ENCODE peak calls at places on chromosomes 11 and 22, in eight cellular contexts. E is AG09309, D is NT2/D1, P is OCI-LY7, O is IMR-90, M is AG10803, C is left ventricle myocardium inferior, L is lung. Q is an unnamed sample.

GRCh38 chr11:119320593-119321524 is 3.9 kb upstream of the MCAM start:
- DNase-seq in D (no peak), P (peak), C (peak), O (peak), L (peak), M (peak), E (no peak), Q (peak)

GRCh38 chr22:19419464-19420178 is 11.9 kb downstream of the HIRA start:
- DNase-seq in E (no peak), O (peak), D (no peak), M (no peak), L (no peak), P (peak), C (no peak), Q (no peak)

GRCh38 chr11:6604081-6604626 is 580 bp downstream of the ILK start:
- DNase-seq in M (peak), E (peak), C (no peak), D (no peak), L (peak), O (peak), P (peak), Q (no peak)

GRCh38 chr11:72807021-72807693 is 7.1 kb upstream of the ATG16L2 start:
- DNase-seq in P (no peak), O (peak), C (no peak), M (peak), D (no peak), E (no peak), L (no peak), Q (no peak)

GRCh38 chr11:92152245-92152644 is 72.4 kb upstream of the FAT3 start:
- DNase-seq in O (no peak), D (peak), C (no peak), L (no peak), P (no peak), E (no peak), M (peak), Q (no peak)

GRCh38 chr22:35883028-35883620 is 145.5 kb downstream of the RBFOX2 start:
- DNase-seq in C (no peak), L (no peak), E (no peak), M (peak), P (peak), D (no peak), O (peak), Q (no peak)

GRCh38 chr11:112523477-112523876 is 262.8 kb upstream of the PLET1 start:
- DNase-seq in L (no peak), O (no peak), M (peak), E (no peak), P (no peak), C (peak), D (no peak), Q (peak)

GRCh38 chr22:46830001-46830715 is 67.7 kb downstream of the TBC1D22A start:
- DNase-seq in D (no peak), C (peak), E (no peak), P (no peak), M (peak), L (no peak), O (peak), Q (peak)

GRCh38 chr11:18765554-18765953 is 26.0 kb downstream of the PTPN5 start:
- DNase-seq in M (no peak), O (peak), D (no peak), E (no peak), P (no peak), C (no peak), L (no peak), Q (no peak)

GRCh38 chr11:117187428-117187798 is 8.9 kb downstream of the SIDT2 start:
- DNase-seq in E (no peak), O (no peak), D (no peak), M (no peak), C (no peak), L (no peak), P (no peak), Q (no peak)

GRCh38 chr22:23062616-23063538 is 7.4 kb upstream of the GNAZ start:
- DNase-seq in C (no peak), L (no peak), E (no peak), D (no peak), O (no peak), M (no peak), P (no peak), Q (peak)

GRCh38 chr11:112734207-112734606 is 227.0 kb upstream of the NCAM1 start:
- DNase-seq in E (no peak), M (peak), L (no peak), O (peak), D (peak), P (no peak), C (no peak), Q (no peak)

GRCh38 chr11:69799582-69799981 is 19.6 kb downstream of the FGF3 start:
- DNase-seq in P (peak), L (no peak), M (no peak), C (no peak), O (peak), E (no peak), D (peak), Q (no peak)

GRCh38 chr11:68269414-68270081 is 2.2 kb downstream of the C11orf24 start:
- DNase-seq in O (peak), M (peak), D (no peak), L (no peak), P (no peak), C (no peak), E (peak), Q (no peak)

GRCh38 chr11:122659676-122660571 is 4.4 kb downstream of the UBASH3B start:
- DNase-seq in L (no peak), C (no peak), D (no peak), P (no peak), E (no peak), M (no peak), O (no peak), Q (no peak)

GRCh38 chr11:45660717-45661416 is 4.6 kb downstream of the CHST1 start:
- DNase-seq in M (no peak), L (no peak), D (no peak), O (no peak), P (no peak), E (no peak), C (no peak), Q (no peak)

GRCh38 chr11:109752212-109752825 is 330.3 kb downstream of the C11orf87 start:
- DNase-seq in P (no peak), M (peak), L (no peak), C (no peak), E (no peak), D (no peak), O (no peak), Q (no peak)

GRCh38 chr22:44583076-44583760 is 85.2 kb upstream of the RTL6 start:
- DNase-seq in C (peak), P (no peak), E (no peak), L (no peak), M (peak), D (no peak), O (peak), Q (no peak)

GRCh38 chr22:35777335-35777975 is 59.8 kb downstream of the APOL5 start:
- DNase-seq in E (peak), D (no peak), C (no peak), L (no peak), P (no peak), O (peak), M (peak), Q (no peak)

GRCh38 chr11:36070215-36070976 is 126.5 kb downstream of the LDLRAD3 start:
- DNase-seq in C (no peak), L (no peak), D (peak), M (no peak), O (no peak), P (no peak), E (no peak), Q (no peak)

GRCh38 chr11:132821027-132821426 is 711.3 kb downstream of the OPCML start:
- DNase-seq in D (peak), P (no peak), L (no peak), O (peak), C (no peak), M (peak), E (no peak), Q (no peak)

GRCh38 chr11:105673089-105673488 is 63.2 kb downstream of the GRIA4 start:
- DNase-seq in M (peak), L (no peak), E (no peak), O (peak), D (peak), C (no peak), P (peak), Q (peak)

GRCh38 chr22:24406322-24407277 is 20.8 kb upstream of the ADORA2A start:
- DNase-seq in C (no peak), L (no peak), P (no peak), D (no peak), M (no peak), O (no peak), E (no peak), Q (no peak)

GRCh38 chr22:41132555-41132954 is 40.2 kb downstream of the EP300 start:
- DNase-seq in O (peak), D (no peak), L (no peak), M (peak), E (no peak), C (no peak), P (no peak), Q (no peak)

GRCh38 chr11:29282088-29282487 is 734.7 kb downstream of the KCNA4 start:
- DNase-seq in O (peak), L (no peak), E (peak), C (no peak), M (peak), P (no peak), D (no peak), Q (no peak)

GRCh38 chr22:25514436-25514835 is 50.0 kb upstream of the GRK3 start:
- DNase-seq in L (no peak), C (no peak), D (no peak), E (no peak), P (no peak), M (no peak), O (peak), Q (no peak)

GRCh38 chr11:69131644-69132300 is 24.0 kb upstream of the SMIM38 start:
- DNase-seq in M (peak), O (peak), L (peak), C (peak), P (no peak), E (peak), D (peak), Q (peak)

GRCh38 chr11:47078751-47079524 is 97.7 kb downstream of the ARFGAP2 start:
- DNase-seq in L (no peak), P (no peak), E (peak), O (peak), D (no peak), C (no peak), M (peak), Q (no peak)

GRCh38 chr11:102837151-102837550 is 6.3 kb downstream of the MMP3 start:
- DNase-seq in D (no peak), L (no peak), E (no peak), O (no peak), P (no peak), C (no peak), M (peak), Q (no peak)

GRCh38 chr11:73193251-73194033 is 24.6 kb upstream of the P2RY2 start:
- DNase-seq in L (no peak), O (no peak), D (no peak), E (no peak), M (no peak), C (no peak), P (no peak), Q (no peak)

GRCh38 chr11:60872952-60873524 is 5.7 kb downstream of the ZP1 start:
- DNase-seq in P (no peak), O (peak), D (peak), M (peak), L (no peak), C (no peak), E (peak), Q (no peak)

GRCh38 chr22:44171486-44172076 is 9.1 kb upstream of the PARVG start:
- DNase-seq in C (no peak), L (no peak), O (no peak), P (no peak), E (no peak), M (no peak), D (no peak), Q (no peak)

GRCh38 chr11:92829121-92829520 is 140.3 kb upstream of the MTNR1B start:
- DNase-seq in L (no peak), M (no peak), O (no peak), C (no peak), E (no peak), D (no peak), P (no peak), Q (no peak)

GRCh38 chr11:10858505-10859360 is 880 bp upstream of the ZBED5 start:
- DNase-seq in L (peak), D (peak), C (peak), O (peak), E (no peak), P (peak), M (peak), Q (peak)

GRCh38 chr11:630871-631270 is 3.9 kb upstream of the SCT start:
- DNase-seq in C (no peak), D (no peak), M (no peak), L (no peak), E (no peak), P (no peak), O (no peak), Q (no peak)

GRCh38 chr11:61836193-61836592 is 8.1 kb downstream of the FADS2 start:
- DNase-seq in L (no peak), O (no peak), C (no peak), P (no peak), E (no peak), M (no peak), D (no peak), Q (no peak)

GRCh38 chr11:95085117-95085825 is 4.4 kb upstream of the ENDOD1 start:
- DNase-seq in P (no peak), M (no peak), D (no peak), O (no peak), L (no peak), C (no peak), E (no peak), Q (no peak)

GRCh38 chr11:57598831-57599155 is 1.3 kb downstream of the SERPING1 start:
- DNase-seq in L (no peak), M (peak), O (peak), D (no peak), P (no peak), C (no peak), E (no peak), Q (no peak)

DNA sequence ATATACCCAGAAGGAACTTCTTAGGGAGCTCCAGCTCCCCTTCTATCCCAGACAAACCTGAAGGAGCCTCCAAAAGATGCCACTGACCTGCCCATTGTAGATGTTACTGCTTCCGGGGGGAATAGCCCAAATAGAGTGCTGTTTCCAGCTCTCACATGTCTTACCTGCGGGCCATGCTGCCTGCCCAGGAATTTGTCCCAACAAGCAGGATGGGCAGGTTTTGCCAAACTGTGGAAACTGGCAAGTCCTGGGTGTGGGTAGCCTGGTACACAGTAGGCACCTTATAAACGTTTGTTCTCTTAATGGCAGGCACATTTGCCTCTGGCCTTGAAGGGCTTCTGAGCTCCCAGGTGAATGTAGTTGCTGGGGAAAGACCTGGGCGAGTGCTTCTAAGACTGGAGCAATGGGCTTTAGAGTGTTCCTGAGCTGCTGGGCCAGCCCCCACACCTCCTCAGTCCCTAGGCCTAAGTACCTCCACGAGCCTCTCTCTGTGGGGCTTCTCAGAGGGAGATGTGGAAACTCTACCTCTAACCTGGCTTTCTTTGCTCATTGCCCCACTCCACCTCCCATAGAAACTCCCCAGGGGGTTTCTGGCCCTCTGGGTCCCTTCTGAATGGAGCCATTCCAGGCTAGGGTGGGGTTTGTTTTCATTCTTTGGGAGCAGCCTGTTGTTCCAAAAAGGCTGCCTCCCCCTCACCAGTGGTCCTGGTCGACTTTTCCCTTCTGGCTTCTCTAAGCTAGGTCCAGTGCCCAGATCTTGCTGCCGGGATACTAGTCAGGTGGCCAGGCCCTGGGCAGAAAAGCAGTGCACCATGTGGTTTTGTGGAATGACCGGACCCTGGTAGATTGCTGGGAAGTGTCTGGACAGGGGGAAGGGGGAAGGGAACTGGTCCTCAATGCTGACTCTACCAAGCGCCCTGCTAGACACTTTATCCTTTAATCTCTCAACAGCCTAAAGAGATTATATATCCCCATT is 37.2 kb downstream of the LIMK2 start:
- DNase-seq in E (no peak), L (no peak), D (no peak), O (no peak), M (no peak), P (no peak), C (no peak), Q (no peak)
- H3K4me3 ChIP-seq in E (peak), L (peak), D (peak), O (peak), M (peak), P (no peak), C (peak), Q (peak)

DNA sequence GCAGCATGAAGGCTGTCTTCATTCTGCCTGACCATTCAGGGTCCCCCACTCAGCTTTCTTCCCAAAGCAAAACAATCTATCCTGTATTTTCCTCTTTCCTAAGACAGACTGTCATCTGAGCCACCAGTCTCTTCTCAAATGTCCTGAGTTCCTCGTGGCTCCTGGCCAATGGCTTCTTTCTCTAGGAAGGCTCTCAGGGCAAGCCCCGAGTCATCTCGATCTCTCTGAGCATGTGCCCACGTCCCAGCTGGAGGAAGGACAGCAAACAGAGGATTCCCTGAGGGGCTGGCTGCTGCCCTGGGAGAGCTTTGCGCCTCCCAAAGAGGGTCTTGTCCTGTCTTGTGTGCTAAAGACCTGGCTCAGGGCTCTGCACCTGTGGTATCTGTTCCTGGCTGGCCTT is 8.3 kb downstream of the SLC37A2 start:
- DNase-seq in E (no peak), P (no peak), M (no peak), C (no peak), D (no peak), O (no peak), L (no peak), Q (no peak)
- H3K4me3 ChIP-seq in E (no peak), P (no peak), M (no peak), C (no peak), D (no peak), O (no peak), L (no peak), Q (no peak)

GRCh38 chr11:8069771-8070170 is 11.2 kb upstream of the TUB start:
- DNase-seq in O (no peak), C (no peak), L (no peak), E (no peak), D (no peak), M (no peak), P (no peak), Q (no peak)

GRCh38 chr11:8067567-8067928 is 13.5 kb upstream of the TUB start:
- DNase-seq in O (no peak), D (no peak), E (no peak), L (no peak), P (no peak), C (peak), M (no peak), Q (no peak)

GRCh38 chr11:8067929-8068575 is 13.0 kb upstream of the TUB start:
- DNase-seq in P (no peak), L (no peak), E (no peak), D (no peak), M (no peak), C (peak), O (no peak), Q (peak)

GRCh38 chr11:8066911-8067455 is 14.0 kb upstream of the TUB start:
- DNase-seq in C (peak), L (no peak), P (no peak), M (no peak), E (no peak), D (no peak), O (no peak), Q (no peak)

DNA sequence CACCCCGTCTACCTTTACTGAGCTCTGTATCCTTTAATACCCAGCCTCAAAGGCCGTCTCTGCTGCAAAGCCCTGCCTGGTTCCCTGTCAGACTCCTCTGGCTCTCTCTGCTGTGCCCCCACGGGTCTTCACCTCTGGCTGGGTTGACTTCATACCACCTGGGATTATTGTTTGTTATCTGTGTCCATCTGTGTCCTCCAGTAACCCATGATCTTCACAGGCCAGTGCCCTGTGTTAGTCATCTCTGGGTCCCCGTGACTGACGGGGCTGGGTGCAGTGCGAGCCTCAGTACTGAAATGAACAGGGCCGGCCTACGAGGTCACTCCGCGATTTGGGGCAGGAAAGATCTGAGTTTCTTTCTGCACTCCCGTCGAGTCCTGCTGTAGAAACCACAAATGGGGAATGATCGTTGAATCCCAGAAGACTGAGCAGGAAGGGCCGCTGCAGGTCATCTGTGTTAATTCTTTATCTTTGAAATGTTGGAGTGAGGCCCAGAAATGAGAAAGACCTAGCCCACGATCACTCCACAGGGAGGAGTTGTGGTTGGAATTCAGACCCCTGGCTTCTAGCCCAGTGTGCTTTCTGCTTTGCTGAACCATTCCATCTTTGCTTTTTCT is 12.3 kb upstream of the TUB start:
- DNase-seq in C (peak), O (peak), L (no peak), E (no peak), M (peak), D (no peak), P (no peak), Q (peak)
- H3K4me3 ChIP-seq in C (peak), O (no peak), L (no peak), E (no peak), M (no peak), D (no peak), P (no peak), Q (no peak)

GRCh38 chr11:65615950-65616574 is 486 bp downstream of the PCNX3 start:
- DNase-seq in E (no peak), C (peak), O (no peak), M (no peak), D (no peak), L (no peak), P (peak), Q (no peak)

GRCh38 chr11:65617990-65618751 is 2.6 kb downstream of the PCNX3 start:
- DNase-seq in M (no peak), L (no peak), O (no peak), P (no peak), C (no peak), D (no peak), E (no peak), Q (no peak)

GRCh38 chr11:65616575-65617001 is 1.0 kb downstream of the PCNX3 start:
- DNase-seq in O (no peak), C (no peak), P (peak), L (no peak), E (no peak), D (no peak), M (no peak), Q (no peak)

GRCh38 chr11:65618763-65619162 is 3.2 kb downstream of the PCNX3 start:
- DNase-seq in D (no peak), P (no peak), O (no peak), M (no peak), E (no peak), L (no peak), C (no peak), Q (no peak)

GRCh38 chr11:65617136-65617850 is 1.7 kb downstream of the PCNX3 start:
- DNase-seq in E (no peak), L (no peak), D (no peak), C (no peak), M (no peak), O (no peak), P (peak), Q (no peak)
- H3K4me3 ChIP-seq in E (peak), L (no peak), D (no peak), C (peak), M (peak), O (no peak), P (peak), Q (no peak)

Q was measured in heart right ventricle.